ENCODE peak calls at places on chromosomes 7 and 10, in five cellular contexts. Y, X, W, V and U are unnamed samples.
A peak's percentile ranks its signal among the peaks of the same experiment; 100 is the strongest.

GRCh38 chr7:140069298-140069949 is 6.7 kb upstream of the PARP12 start:
- DNase-seq in Y (no peak), X (peak; percentile 11), W (no peak), V (no peak), U (no peak)

GRCh38 chr10:73802276-73802991 is 9.0 kb downstream of the NDST2 start:
- DNase-seq in Y (no peak), X (no peak), W (no peak), V (no peak), U (no peak)

GRCh38 chr10:1737222-1738061 is at the start of gene ADARB2:
- DNase-seq in Y (no peak), X (no peak), W (peak; percentile 88), V (peak; percentile 42), U (no peak)

GRCh38 chr10:54799491-54799890 is 1.5 kb downstream of the PCDH15 start:
- DNase-seq in Y (no peak), X (no peak), W (no peak), V (no peak), U (no peak)

GRCh38 chr7:77743518-77743917 is 47.3 kb downstream of the RSBN1L start:
- DNase-seq in Y (no peak), X (no peak), W (no peak), V (no peak), U (no peak)

GRCh38 chr10:53013201-53013808 is 240.7 kb upstream of the MBL2 start:
- DNase-seq in Y (no peak), X (no peak), W (no peak), V (no peak), U (no peak)

GRCh38 chr10:62186999-62187695 is 81.5 kb downstream of the RTKN2 start:
- DNase-seq in Y (no peak), X (no peak), W (no peak), V (no peak), U (no peak)

GRCh38 chr7:64504581-64505120 is 58.2 kb downstream of the ZNF680 start:
- DNase-seq in Y (no peak), X (no peak), W (no peak), V (no peak), U (no peak)

GRCh38 chr7:134368851-134369533 is 52.3 kb upstream of the SLC35B4 start:
- DNase-seq in Y (peak; percentile 89), X (no peak), W (no peak), V (no peak), U (peak; percentile 94)

GRCh38 chr7:34652784-34653183 is 5.2 kb upstream of the NPSR1 start:
- DNase-seq in Y (no peak), X (no peak), W (no peak), V (no peak), U (peak; percentile 49)

GRCh38 chr7:133112976-133113375 is 31.1 kb upstream of the CHCHD3 start:
- DNase-seq in Y (no peak), X (no peak), W (no peak), V (no peak), U (no peak)

GRCh38 chr10:91681361-91682276 is 48.7 kb upstream of the PPP1R3C start:
- DNase-seq in Y (no peak), X (no peak), W (no peak), V (peak; percentile 12), U (no peak)

GRCh38 chr7:11315687-11316258 is 342.1 kb downstream of the PHF14 start:
- DNase-seq in Y (no peak), X (no peak), W (no peak), V (no peak), U (no peak)

GRCh38 chr10:103598654-103599115 is 105.2 kb downstream of the NEURL1 start:
- DNase-seq in Y (peak; percentile 86), X (peak; percentile 51), W (peak; percentile 77), V (peak; percentile 27), U (peak; percentile 83)

GRCh38 chr10:3949741-3950140 is 164.7 kb upstream of the KLF6 start:
- DNase-seq in Y (no peak), X (no peak), W (no peak), V (no peak), U (no peak)

GRCh38 chr7:20647908-20648776 is 32.7 kb downstream of the ABCB5 start:
- DNase-seq in Y (no peak), X (no peak), W (no peak), V (no peak), U (peak; percentile 1)

GRCh38 chr7:33262476-33262875 is 133.1 kb downstream of the BBS9 start:
- DNase-seq in Y (no peak), X (no peak), W (no peak), V (no peak), U (peak; percentile 11)

GRCh38 chr7:139844779-139845442 is 15.8 kb downstream of the TBXAS1 start:
- DNase-seq in Y (no peak), X (no peak), W (no peak), V (no peak), U (no peak)

GRCh38 chr7:42702647-42703046 is 209.2 kb downstream of the C7orf25 start:
- DNase-seq in Y (no peak), X (no peak), W (no peak), V (no peak), U (no peak)

GRCh38 chr7:139482662-139483466 is 609 bp downstream of the KLRG2 start:
- DNase-seq in Y (peak; percentile 43), X (no peak), W (peak; percentile 49), V (peak; percentile 42), U (no peak)

GRCh38 chr10:121442086-121442485 is 156.2 kb downstream of the FGFR2 start:
- DNase-seq in Y (no peak), X (no peak), W (no peak), V (no peak), U (no peak)

GRCh38 chr10:95406651-95407280 is 116.0 kb upstream of the PDLIM1 start:
- DNase-seq in Y (no peak), X (no peak), W (no peak), V (no peak), U (no peak)

GRCh38 chr10:122044045-122044661 is 55.2 kb downstream of the TACC2 start:
- DNase-seq in Y (peak; percentile 44), X (no peak), W (no peak), V (no peak), U (no peak)

GRCh38 chr10:78207216-78207615 is 173.6 kb downstream of the RPS24 start:
- DNase-seq in Y (no peak), X (no peak), W (no peak), V (no peak), U (no peak)

GRCh38 chr7:29297194-29297890 is 102.8 kb downstream of the CHN2 start:
- DNase-seq in Y (no peak), X (no peak), W (no peak), V (peak; percentile 14), U (no peak)

GRCh38 chr7:27751888-27752660 is 12.1 kb downstream of the TAX1BP1 start:
- DNase-seq in Y (no peak), X (no peak), W (no peak), V (no peak), U (no peak)

GRCh38 chr7:71034243-71034642 is 97.7 kb upstream of the GALNT17 start:
- DNase-seq in Y (no peak), X (no peak), W (no peak), V (no peak), U (no peak)

GRCh38 chr7:107394831-107395230 is 75.0 kb upstream of the GPR22 start:
- DNase-seq in Y (peak; percentile 68), X (no peak), W (no peak), V (no peak), U (peak; percentile 64)

GRCh38 chr7:80053098-80053497 is 81.5 kb upstream of the GNAI1 start:
- DNase-seq in Y (no peak), X (no peak), W (no peak), V (no peak), U (no peak)

GRCh38 chr10:113126506-113127192 is 176.6 kb downstream of the TCF7L2 start:
- DNase-seq in Y (peak; percentile 93), X (peak; percentile 57), W (peak; percentile 45), V (peak; percentile 62), U (peak; percentile 77)

GRCh38 chr7:141738592-141739013 is 445 bp downstream of the SSBP1 start:
- DNase-seq in Y (no peak), X (no peak), W (no peak), V (no peak), U (no peak)

GRCh38 chr10:30751678-30752331 is 122.3 kb upstream of the LYZL2 start:
- DNase-seq in Y (peak; percentile 94), X (peak; percentile 45), W (peak; percentile 70), V (peak; percentile 72), U (peak; percentile 93)

GRCh38 chr7:127107601-127108007 is 145.1 kb downstream of the GRM8 start:
- DNase-seq in Y (peak; percentile 52), X (peak; percentile 31), W (peak; percentile 37), V (peak; percentile 14), U (peak; percentile 19)

GRCh38 chr7:116984511-116984910 is 31.2 kb downstream of the ST7 start:
- DNase-seq in Y (no peak), X (no peak), W (no peak), V (no peak), U (no peak)

GRCh38 chr7:78420001-78420400 is 621.4 kb downstream of the PHTF2 start:
- DNase-seq in Y (no peak), X (no peak), W (no peak), V (no peak), U (no peak)

GRCh38 chr10:48932831-48933670 is 6.6 kb downstream of the LRRC18 start:
- DNase-seq in Y (no peak), X (no peak), W (no peak), V (no peak), U (peak; percentile 16)

GRCh38 chr7:28330384-28331070 is 81.8 kb upstream of the CREB5 start:
- DNase-seq in Y (no peak), X (no peak), W (no peak), V (no peak), U (no peak)

GRCh38 chr10:12348870-12349627 is at the start of gene CAMK1D:
- DNase-seq in Y (peak; percentile 88), X (peak; percentile 84), W (peak; percentile 90), V (peak; percentile 79), U (peak; percentile 65)

GRCh38 chr7:141844256-141844655 is 3.0 kb upstream of the PRSS37 start:
- DNase-seq in Y (no peak), X (no peak), W (no peak), V (no peak), U (no peak)